ENCODE peak calls at places on chromosomes 11 and 22, in six cellular contexts. F, G, T, I, H and L are unnamed samples.

GRCh38 chr11:19989191-19989590 is 171.1 kb downstream of the DBX1 start:
- DNase-seq in H (no peak), F (no peak), I (no peak), T (no peak), G (no peak), L (no peak)

GRCh38 chr11:2926611-2927492 is 2.4 kb downstream of the PHLDA2 start:
- DNase-seq in I (no peak), T (no peak), G (no peak), H (no peak), F (no peak), L (no peak)

GRCh38 chr11:77347962-77348361 is 46.5 kb upstream of the GDPD4 start:
- DNase-seq in F (no peak), T (no peak), G (no peak), I (no peak), H (no peak), L (no peak)

GRCh38 chr22:33829549-33830280 is 90.6 kb downstream of the LARGE1 start:
- DNase-seq in T (no peak), I (no peak), F (no peak), G (no peak), H (no peak), L (no peak)

GRCh38 chr11:133579165-133580031 is 47.1 kb upstream of the OPCML start:
- DNase-seq in I (no peak), F (no peak), T (no peak), H (no peak), G (no peak), L (no peak)

GRCh38 chr22:35465109-35465701 is 65.3 kb downstream of the MCM5 start:
- DNase-seq in T (no peak), I (no peak), G (no peak), F (no peak), H (no peak), L (no peak)

GRCh38 chr22:49193901-49194465 is 633.7 kb downstream of the BRD1 start:
- DNase-seq in I (no peak), G (no peak), F (no peak), T (no peak), H (no peak), L (no peak)

GRCh38 chr22:27800250-27801131 is 1.1 kb downstream of the MN1 start:
- DNase-seq in T (no peak), I (no peak), H (no peak), F (peak; percentile 24), G (no peak), L (no peak)

GRCh38 chr11:8709002-8709672 is 26.5 kb downstream of the RPL27A start:
- DNase-seq in F (peak; percentile 90), H (peak; percentile 94), I (no peak), G (peak; percentile 80), T (no peak), L (no peak)

GRCh38 chr22:27292542-27293298 is 508.8 kb downstream of the MN1 start:
- DNase-seq in H (no peak), G (no peak), I (no peak), F (no peak), T (no peak), L (no peak)

GRCh38 chr11:76329084-76329648 is 51.8 kb downstream of the THAP12 start:
- DNase-seq in I (no peak), H (no peak), T (no peak), G (no peak), F (no peak), L (no peak)

GRCh38 chr11:120285256-120285655 is 39.8 kb upstream of the TLCD5 start:
- DNase-seq in H (no peak), I (no peak), F (no peak), T (no peak), G (no peak), L (no peak)

GRCh38 chr11:12279672-12280108 is 97.7 kb upstream of the PARVA start:
- DNase-seq in H (no peak), G (no peak), T (no peak), I (no peak), F (no peak), L (no peak)

GRCh38 chr11:8671242-8671641 is 11.2 kb downstream of the TRIM66 start:
- DNase-seq in F (peak; percentile 88), H (peak; percentile 91), G (peak; percentile 84), I (no peak), T (no peak), L (no peak)

GRCh38 chr22:37557321-37558001 is 2.8 kb upstream of the CDC42EP1 start:
- DNase-seq in H (no peak), F (no peak), I (no peak), G (no peak), T (no peak), L (no peak)

GRCh38 chr22:26648011-26648497 is 9.3 kb upstream of the MIAT start:
- DNase-seq in H (no peak), G (no peak), I (peak; percentile 83), F (no peak), T (peak; percentile 50), L (no peak)

GRCh38 chr11:13073119-13073981 is 64.2 kb downstream of the RASSF10 start:
- DNase-seq in H (peak; percentile 72), F (peak; percentile 93), I (no peak), G (no peak), T (no peak), L (peak; percentile 6)

GRCh38 chr22:41910599-41911291 is 4.1 kb downstream of the SHISA8 start:
- DNase-seq in I (peak; percentile 62), H (no peak), T (no peak), F (no peak), G (peak; percentile 49), L (peak; percentile 25)

GRCh38 chr11:134668796-134669195 is 256.8 kb upstream of the B3GAT1 start:
- DNase-seq in F (no peak), G (no peak), H (no peak), I (no peak), T (no peak), L (no peak)
- H3K4me3 ChIP-seq in F (no peak overlapping the region), G (no peak overlapping the region), H (no peak overlapping the region), I (no peak overlapping the region), T (no peak overlapping the region), L (no peak overlapping the region)

GRCh38 chr22:23007823-23008222 is 62.5 kb upstream of the GNAZ start:
- DNase-seq in F (no peak), H (no peak), T (no peak), G (no peak), I (no peak), L (no peak)
- H3K4me3 ChIP-seq in F (no peak overlapping the region), H (no peak overlapping the region), T (no peak overlapping the region), G (no peak overlapping the region), I (no peak overlapping the region), L (no peak overlapping the region)

DNA sequence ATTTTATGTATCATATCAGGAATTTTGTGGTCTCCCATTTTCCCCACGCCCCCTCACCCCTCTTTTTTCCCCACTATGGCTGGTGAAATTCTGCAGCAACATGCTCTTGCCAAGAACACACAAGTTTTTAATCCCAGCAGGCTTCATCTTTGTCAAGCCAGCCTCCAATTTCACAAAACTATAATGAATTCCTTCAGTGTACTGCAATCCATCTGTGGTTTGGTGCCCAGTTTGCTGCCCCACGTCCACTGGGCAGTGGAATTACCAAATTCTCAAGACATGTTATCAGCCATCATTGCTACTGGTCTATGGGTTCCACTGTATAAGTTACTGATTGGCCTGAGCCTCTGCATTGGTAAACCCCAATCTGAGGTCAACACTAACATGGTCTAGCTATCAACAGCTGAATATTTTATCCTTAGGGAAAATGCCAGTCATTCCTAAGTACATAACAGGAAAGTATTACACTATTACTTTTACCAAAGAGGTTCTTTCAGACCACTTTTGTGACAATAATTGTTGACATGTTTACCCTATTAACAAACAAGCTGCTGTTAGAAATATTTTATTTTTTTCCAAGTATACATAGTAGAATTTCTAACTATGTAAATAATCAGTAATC is 1.7 kb upstream of the PICALM start:
- DNase-seq in F (no peak), H (no peak), G (no peak), I (no peak), T (no peak), L (no peak)
- H3K4me3 ChIP-seq in F (no peak overlapping the region), H (no peak overlapping the region), G (no peak overlapping the region), I (no peak overlapping the region), T (no peak overlapping the region), L (no peak overlapping the region)

GRCh38 chr11:5992604-5993251 is 5.9 kb upstream of the OR52L1 start:
- DNase-seq in G (no peak), H (no peak), F (no peak), T (no peak), I (no peak), L (no peak)
- H3K4me3 ChIP-seq in G (no peak overlapping the region), H (no peak overlapping the region), F (no peak overlapping the region), T (no peak overlapping the region), I (no peak overlapping the region), L (no peak overlapping the region)

GRCh38 chr22:29329581-29329980 is 14.1 kb upstream of the RASL10A start:
- DNase-seq in T (no peak), F (no peak), I (no peak), H (no peak), G (no peak), L (no peak)

GRCh38 chr22:29328566-29329500 is 13.3 kb upstream of the RASL10A start:
- DNase-seq in T (no peak), H (no peak), F (peak; percentile 27), G (no peak), I (no peak), L (no peak)

GRCh38 chr22:29327089-29327764 is 11.7 kb upstream of the RASL10A start:
- DNase-seq in H (no peak), I (no peak), T (no peak), G (no peak), F (no peak), L (no peak)

GRCh38 chr22:29326481-29326880 is 11.0 kb upstream of the RASL10A start:
- DNase-seq in I (no peak), T (no peak), F (no peak), G (no peak), H (no peak), L (no peak)

DNA sequence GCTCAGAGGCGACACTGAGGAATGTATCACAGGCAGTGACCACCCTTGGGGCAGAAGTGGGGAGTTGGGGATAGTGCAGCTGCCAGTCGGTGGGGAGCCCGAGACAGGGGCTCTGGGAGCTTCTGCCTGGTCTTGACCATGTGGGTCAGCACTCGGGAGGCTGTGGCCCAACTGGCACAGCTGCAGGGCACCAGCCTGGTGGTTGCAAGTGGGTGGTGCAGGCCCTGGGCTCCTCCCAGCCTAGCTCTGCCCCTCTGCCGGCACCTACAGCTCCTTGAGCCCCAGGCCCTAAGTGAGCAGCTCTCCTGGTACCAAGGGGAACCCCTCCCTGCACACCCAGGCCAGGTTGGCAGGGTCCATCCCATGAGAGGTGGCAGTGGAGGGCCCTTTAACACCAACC is 12.6 kb upstream of the RASL10A start:
- DNase-seq in G (no peak), T (no peak), H (no peak), F (no peak), I (no peak), L (no peak)
- H3K4me3 ChIP-seq in G (no peak overlapping the region), T (no peak overlapping the region), H (no peak overlapping the region), F (no peak overlapping the region), I (no peak overlapping the region), L (no peak overlapping the region)

GRCh38 chr11:57276169-57276854 is 39.3 kb upstream of the APLNR start:
- DNase-seq in G (no peak), F (no peak), T (no peak), I (no peak), H (no peak), L (no peak)

GRCh38 chr11:57279131-57279530 is 42.1 kb upstream of the APLNR start:
- DNase-seq in F (no peak), H (no peak), T (no peak), I (no peak), G (no peak), L (no peak)

GRCh38 chr11:57276857-57277505 is 39.9 kb upstream of the APLNR start:
- DNase-seq in I (no peak), T (no peak), G (no peak), H (no peak), F (no peak), L (no peak)

GRCh38 chr11:57278721-57279095 is 41.7 kb upstream of the APLNR start:
- DNase-seq in G (no peak), H (no peak), T (no peak), I (no peak), F (no peak), L (no peak)

GRCh38 chr11:57277845-57278720 is 41.0 kb upstream of the APLNR start:
- DNase-seq in T (peak; percentile 32), H (no peak), F (peak; percentile 75), G (peak; percentile 81), I (no peak), L (no peak)
- H3K4me3 ChIP-seq in T (no peak overlapping the region), H (peak overlapping the region; percentile 25), F (no peak overlapping the region), G (peak overlapping the region; percentile 5), I (no peak overlapping the region), L (no peak overlapping the region)